ENCODE peak calls at places on chromosomes 13 and 19, in five cellular contexts. J is K562, Z is HepG2, Q is GM12878, W is H1. H is an unnamed sample.

GRCh38 chr19:1311543-1312091 is 25.9 kb downstream of the EFNA2 start:
- DNase-seq in J (no peak), Z (no peak), Q (no peak), W (no peak), H (no peak)

GRCh38 chr13:112894423-112894672 is 74.7 kb upstream of the MCF2L start:
- DNase-seq in J (no peak), Z (no peak), Q (no peak), W (no peak), H (no peak)

GRCh38 chr19:43682824-43683661 is 13.1 kb upstream of the PLAUR start:
- DNase-seq in J (peak), Z (no peak), Q (no peak), W (no peak), H (no peak)

GRCh38 chr19:20558011-20558410 is 7.6 kb downstream of the ZNF737 start:
- DNase-seq in J (no peak), Z (no peak), Q (no peak), W (no peak), H (no peak)

GRCh38 chr13:112194579-112194978 is 127.6 kb downstream of the SOX1 start:
- DNase-seq in J (no peak), Z (no peak), Q (no peak), W (no peak), H (no peak)

GRCh38 chr19:38793186-38793585 is 4.2 kb downstream of the LGALS7B start:
- DNase-seq in J (no peak), Z (no peak), Q (no peak), W (no peak), H (no peak)

GRCh38 chr19:42255766-42256750 is 1.1 kb upstream of the ERF start:
- DNase-seq in J (no peak), Z (no peak), Q (no peak), W (no peak), H (no peak)

GRCh38 chr19:19329199-19329598 is 8.6 kb downstream of the MAU2 start:
- DNase-seq in J (no peak), Z (no peak), Q (no peak), W (no peak), H (no peak)

GRCh38 chr13:112781881-112782361 is 92.1 kb downstream of the ATP11A start:
- DNase-seq in J (no peak), Z (no peak), Q (no peak), W (no peak), H (no peak)

GRCh38 chr13:52999093-52999696 is 29.4 kb upstream of the OLFM4 start:
- DNase-seq in J (no peak), Z (no peak), Q (no peak), W (no peak), H (no peak)

GRCh38 chr13:65292488-65292901 is 1937.6 kb downstream of the PCDH9 start:
- DNase-seq in J (no peak), Z (no peak), Q (no peak), W (peak), H (no peak)

GRCh38 chr13:30033681-30034447 is 183.4 kb upstream of the UBL3 start:
- DNase-seq in J (no peak), Z (no peak), Q (no peak), W (no peak), H (no peak)

GRCh38 chr13:40102854-40103253 is 447.4 kb downstream of the COG6 start:
- DNase-seq in J (no peak), Z (peak), Q (no peak), W (no peak), H (peak)

GRCh38 chr13:103104340-103104739 is 38.1 kb upstream of the SLC10A2 start:
- DNase-seq in J (no peak), Z (no peak), Q (no peak), W (peak), H (no peak)

GRCh38 chr19:15779756-15780476 is 7.5 kb upstream of the OR10H5 start:
- DNase-seq in J (no peak), Z (peak), Q (no peak), W (no peak), H (no peak)

GRCh38 chr13:20161275-20161950 is 561 bp upstream of the GJA3 start:
- DNase-seq in J (no peak), Z (no peak), Q (no peak), W (no peak), H (no peak)

GRCh38 chr19:20661150-20661819 is at the start of gene ZNF626:
- DNase-seq in J (peak), Z (peak), Q (no peak), W (peak), H (no peak)

GRCh38 chr13:35954207-35954560 is 177.0 kb downstream of the DCLK1 start:
- DNase-seq in J (no peak), Z (no peak), Q (no peak), W (no peak), H (no peak)

GRCh38 chr13:57948884-57949283 is 317.3 kb downstream of the PCDH17 start:
- DNase-seq in J (no peak), Z (no peak), Q (no peak), W (no peak), H (no peak)

GRCh38 chr13:108897955-108898354 is 268.5 kb downstream of the MYO16 start:
- DNase-seq in J (no peak), Z (no peak), Q (no peak), W (no peak), H (no peak)

GRCh38 chr19:30784850-30785459 is 412.8 kb downstream of the ZNF536 start:
- DNase-seq in J (peak), Z (peak), Q (no peak), W (peak), H (no peak)

GRCh38 chr19:2034729-2035589 is 16.1 kb downstream of the MKNK2 start:
- DNase-seq in J (peak), Z (no peak), Q (no peak), W (peak), H (peak)

GRCh38 chr19:5138606-5139594 is 170.0 kb downstream of the KDM4B start:
- DNase-seq in J (peak), Z (no peak), Q (peak), W (no peak), H (no peak)

GRCh38 chr19:28020631-28021315 is 1192.2 kb downstream of the UQCRFS1 start:
- DNase-seq in J (no peak), Z (no peak), Q (no peak), W (no peak), H (no peak)
- TF ChIP-seq MAX in J (no peak), Z (no peak), Q (no peak), W (no peak), H (no peak)

DNA sequence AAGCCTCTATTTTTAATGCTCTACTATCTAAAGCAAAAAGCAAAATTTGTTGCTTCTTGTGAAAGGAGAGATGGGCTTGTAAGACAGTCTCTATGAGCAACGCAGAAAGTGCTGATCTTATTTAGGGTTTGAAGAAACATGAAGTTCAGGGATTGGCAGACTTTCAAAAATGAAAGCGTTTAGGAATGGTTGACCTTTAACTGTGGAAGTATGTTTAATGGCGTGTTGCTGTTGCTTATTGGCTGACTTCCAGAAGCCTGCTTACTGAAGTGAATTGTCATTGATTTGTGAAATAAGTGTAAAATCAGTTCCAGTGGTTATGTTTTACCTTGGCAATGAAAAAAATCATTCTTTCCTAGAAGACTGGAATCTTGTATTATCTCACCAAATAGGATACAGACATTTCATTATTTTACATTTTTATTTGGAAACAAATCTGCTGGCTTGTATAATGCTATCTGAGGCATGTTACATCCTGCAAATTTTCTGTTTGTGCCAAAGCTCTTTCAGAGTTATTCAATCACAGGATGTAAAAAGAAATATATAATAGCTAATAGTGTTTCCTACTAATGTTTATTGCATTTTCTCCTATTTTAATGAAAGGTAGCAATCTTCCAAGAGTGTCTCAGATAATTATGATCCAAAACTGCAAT is 221.3 kb upstream of the SLITRK6 start:
- DNase-seq in J (no peak), Z (no peak), Q (no peak), W (no peak), H (no peak)
- TF ChIP-seq POLR2AphosphoS5 in J (no peak), Z (no peak), Q (no peak), W (no peak), H (no peak)

GRCh38 chr13:95023405-95023804 is 277.8 kb downstream of the ABCC4 start:
- DNase-seq in J (no peak), Z (no peak), Q (no peak), W (no peak), H (no peak)
- TF ChIP-seq CEBPB in J (no peak), Z (no peak), Q (no peak), W (no peak), H (no peak)

DNA sequence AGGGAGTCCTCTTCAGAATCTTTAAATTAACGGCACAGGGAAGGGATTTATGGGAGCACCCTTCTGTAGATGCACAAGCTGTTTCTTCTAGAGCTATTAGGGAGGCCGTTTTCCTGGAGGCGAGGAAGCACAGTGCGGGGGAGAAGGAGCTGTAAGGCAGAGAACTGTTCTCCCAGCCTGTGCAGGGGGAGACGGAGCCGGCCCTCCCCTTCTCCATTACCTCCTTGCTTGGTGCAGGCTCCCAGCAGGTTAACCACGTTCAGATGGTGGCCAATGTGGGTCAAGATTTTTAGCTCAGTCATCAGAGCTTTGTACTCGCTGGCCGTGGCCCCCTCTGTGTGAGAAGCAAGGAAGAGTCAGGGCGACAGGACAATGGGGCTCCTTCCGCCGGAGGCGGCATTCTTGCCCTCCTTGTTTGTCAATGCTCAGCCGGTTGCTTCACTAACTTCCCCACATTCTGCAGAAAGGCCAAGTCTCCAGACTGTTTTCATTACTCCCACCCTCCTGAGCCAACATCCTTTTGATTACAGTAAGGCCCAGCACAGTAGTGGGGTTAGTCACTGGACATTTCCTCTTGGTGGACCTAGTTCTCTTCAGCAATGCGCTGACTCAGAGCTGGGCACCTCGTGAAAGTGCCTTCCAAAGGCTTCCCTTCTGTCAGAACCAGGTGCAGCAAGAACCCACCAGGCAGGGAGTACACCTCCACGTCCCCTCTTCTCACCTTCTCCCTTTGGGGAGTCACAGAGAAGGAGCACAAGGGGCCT is 165.4 kb downstream of the FLT1 start:
- DNase-seq in J (no peak), Z (no peak), Q (no peak), W (no peak), H (no peak)
- TF ChIP-seq MAX in J (no peak), Z (no peak), Q (no peak), W (no peak), H (no peak)

H was measured in HCT116.